ENCODE peak calls at places on chromosomes 7 and 10, in ten cellular contexts. D is effector memory CD4-positive, alpha-beta T cell; H is colonic mucosa; U is mammary epithelial cell; Y is body of pancreas; I is IMR-90; E is sigmoid colon; N is endodermal cell; P is upper lobe of right lung; F is neural progenitor cell. L is an unnamed sample. For H3K36me3 and H3K4me1, the result is how much of the 10 kb centered on the place peaks cover.

GRCh38 chr7:149007615-149008014 is 20.7 kb downstream of the PDIA4 start:
- DNase-seq in H (no peak), F (no peak), E (no peak), U (no peak), P (peak), Y (no peak), D (no peak), I (no peak), N (no peak), L (no peak)

GRCh38 chr7:151310578-151310977 is 31.0 kb upstream of the NUB1 start:
- DNase-seq in F (no peak), N (no peak), U (no peak), E (no peak), I (peak), D (no peak), P (no peak), H (no peak), Y (no peak), L (peak)

GRCh38 chr10:110013615-110014293 is 6.0 kb downstream of the ADD3 start:
- DNase-seq in E (no peak), N (no peak), F (no peak), D (no peak), H (no peak), U (peak), P (no peak), I (no peak), Y (no peak), L (no peak)

GRCh38 chr7:151038951-151039849 is 9.1 kb upstream of the ASIC3 start:
- DNase-seq in N (peak), D (peak), E (peak), I (peak), F (no peak), P (peak), U (peak), Y (peak), H (peak), L (peak)

GRCh38 chr7:150406311-150406564 is 27.1 kb downstream of the ZNF775 start:
- DNase-seq in Y (no peak), F (no peak), U (no peak), E (no peak), I (no peak), H (no peak), N (peak), D (no peak), P (no peak), L (no peak)

GRCh38 chr7:157234271-157234670 is 95.5 kb downstream of the UBE3C start:
- DNase-seq in U (no peak), H (no peak), I (no peak), Y (no peak), P (no peak), N (no peak), F (no peak), D (no peak), E (no peak), L (no peak)

GRCh38 chr10:93718937-93719725 is 16.7 kb upstream of the FRA10AC1 start:
- DNase-seq in P (no peak), E (no peak), H (no peak), D (no peak), I (no peak), F (peak), Y (no peak), U (no peak), N (no peak), L (peak)

GRCh38 chr7:20440472-20441105 is 109.9 kb downstream of the ITGB8 start:
- DNase-seq in U (no peak), I (peak), N (peak), H (peak), D (no peak), P (no peak), F (peak), Y (peak), E (no peak), L (peak)

GRCh38 chr10:127161482-127161881 is 34.9 kb downstream of the INSYN2A start:
- DNase-seq in H (no peak), U (no peak), I (no peak), N (no peak), Y (no peak), F (no peak), E (no peak), P (no peak), D (no peak), L (no peak)

GRCh38 chr10:78977761-78978305 is 90.9 kb upstream of the ZMIZ1 start:
- DNase-seq in E (peak), P (peak), F (no peak), Y (peak), N (no peak), H (no peak), I (peak), D (no peak), U (peak), L (no peak)

GRCh38 chr10:85642082-85642420 is 724.5 kb downstream of the GRID1 start:
- DNase-seq in P (no peak), E (no peak), Y (no peak), F (no peak), U (no peak), N (no peak), H (no peak), D (no peak), I (no peak), L (no peak)

GRCh38 chr7:252216-252965 is 37.6 kb upstream of the FOXL3 start:
- DNase-seq in F (no peak), H (no peak), P (no peak), I (no peak), N (no peak), Y (no peak), E (no peak), U (no peak), D (no peak), L (no peak)

GRCh38 chr10:105287970-105288369 is 646.9 kb downstream of the SORCS3 start:
- DNase-seq in P (no peak), U (no peak), E (no peak), D (no peak), I (no peak), Y (no peak), N (no peak), F (no peak), H (no peak), L (no peak)

GRCh38 chr10:5504146-5505072 is 5.0 kb upstream of the CALML5 start:
- DNase-seq in H (peak), N (no peak), U (peak), D (no peak), E (peak), P (peak), I (no peak), Y (no peak), F (no peak), L (no peak)

GRCh38 chr10:119059557-119059956 is 21.1 kb downstream of the EIF3A start:
- DNase-seq in I (no peak), P (no peak), F (no peak), U (no peak), H (no peak), D (no peak), E (no peak), Y (no peak), N (no peak), L (no peak)

GRCh38 chr10:27911645-27912044 is 87.2 kb downstream of the ODAD2 start:
- DNase-seq in N (peak), Y (no peak), H (no peak), P (no peak), D (no peak), F (peak), U (no peak), E (no peak), I (no peak), L (no peak)

GRCh38 chr7:25861704-25862253 is 290.2 kb upstream of the NFE2L3 start:
- DNase-seq in H (no peak), P (no peak), F (no peak), I (no peak), D (no peak), E (no peak), N (no peak), U (no peak), Y (no peak), L (no peak)

GRCh38 chr7:25863727-25864116 is 288.3 kb upstream of the NFE2L3 start:
- DNase-seq in U (no peak), P (no peak), Y (no peak), I (no peak), N (no peak), E (no peak), D (no peak), F (no peak), H (no peak), L (no peak)

GRCh38 chr7:25862254-25862992 is 289.6 kb upstream of the NFE2L3 start:
- DNase-seq in F (peak), U (peak), N (peak), P (peak), E (peak), D (peak), Y (peak), I (peak), H (peak), L (peak)

GRCh38 chr7:25864511-25864910 is 287.5 kb upstream of the NFE2L3 start:
- DNase-seq in D (no peak), U (no peak), E (no peak), N (no peak), H (no peak), F (no peak), Y (no peak), P (no peak), I (no peak), L (no peak)

GRCh38 chr7:25862993-25863726 is 288.8 kb upstream of the NFE2L3 start:
- DNase-seq in F (no peak), D (no peak), U (no peak), H (no peak), E (no peak), P (no peak), Y (no peak), I (no peak), N (no peak), L (no peak)
- H3K4me3 ChIP-seq in F (no peak), D (no peak), U (peak), H (no peak), E (no peak), P (no peak), Y (no peak), I (no peak), N (peak), L (no peak)

GRCh38 chr7:74248156-74248555 is 6.0 kb downstream of the RFC2 start:
- DNase-seq in E (no peak), U (no peak), N (no peak), H (no peak), F (no peak), I (no peak), P (no peak), Y (no peak), D (no peak), L (no peak)
- H3K36me3 ChIP-seq in E (under half), U (under half), N (half or more), H (under half), F (under half), I (under half), P (half or more), Y (under half), D (under half), L (half or more)

GRCh38 chr7:104983620-104984539 is 30.1 kb upstream of the KMT2E start:
- DNase-seq in H (peak), F (peak), U (peak), E (peak), I (peak), D (peak), Y (peak), P (peak), N (peak), L (peak)
- H3K4me1 ChIP-seq in H (under half), F (under half), U (half or more), E (under half), I (under half), D (under half), Y (half or more), P (half or more), N (under half), L (under half)

DNA sequence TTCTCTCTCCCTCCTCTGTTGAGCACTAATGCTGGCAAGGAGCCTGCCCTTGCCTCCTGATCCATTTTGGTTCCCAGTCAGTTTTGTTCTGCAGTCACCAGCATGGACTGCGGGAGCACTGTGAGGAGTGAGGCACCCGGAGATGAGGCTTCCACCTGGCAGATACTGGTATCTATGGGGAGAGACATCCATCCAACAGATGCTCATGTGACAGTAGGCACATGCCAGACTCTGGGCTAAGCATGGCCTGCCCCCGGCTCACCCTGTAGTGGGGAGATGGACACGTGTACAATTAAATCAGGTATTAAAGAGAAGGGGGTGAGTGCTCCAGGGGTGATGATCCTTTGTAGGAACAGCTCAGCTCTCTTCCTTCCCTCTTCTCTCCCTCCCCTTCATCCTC is 74.0 kb upstream of the PODXL start:
- DNase-seq in P (no peak), N (no peak), H (no peak), U (no peak), I (no peak), Y (no peak), E (no peak), D (no peak), F (no peak), L (no peak)
- H3K4me3 ChIP-seq in P (no peak), N (no peak), H (no peak), U (no peak), I (no peak), Y (no peak), E (no peak), D (no peak), F (no peak), L (no peak)

GRCh38 chr10:829241-829640 is 102.3 kb downstream of the LARP4B start:
- DNase-seq in F (no peak), Y (no peak), D (no peak), N (no peak), E (no peak), H (no peak), I (no peak), P (no peak), U (no peak), L (no peak)
- H3K36me3 ChIP-seq in F (under half), Y (under half), D (half or more), N (half or more), E (under half), H (under half), I (under half), P (half or more), U (under half), L (half or more)